ENCODE peak calls at places on chromosomes 7 and 10, in four cellular contexts. F is HCT116, B is neural progenitor cell, Q is H9. P is an unnamed sample. For H3K9me3, the result is how much of the 10 kb centered on the place peaks cover.

GRCh38 chr10:33337335-33337854 is 2.9 kb upstream of the NRP1 start:
- DNase-seq in Q (no peak), F (no peak), B (no peak), P (peak)

GRCh38 chr10:101217450-101218281 is 11.6 kb downstream of the LBX1 start:
- DNase-seq in Q (peak), B (peak), F (no peak), P (no peak)

GRCh38 chr7:12712236-12712635 is 24.8 kb downstream of the ARL4A start:
- DNase-seq in Q (no peak), F (no peak), B (no peak), P (no peak)

GRCh38 chr10:74056081-74056818 is 58.3 kb downstream of the VCL start:
- DNase-seq in Q (no peak), B (no peak), F (peak), P (no peak)

GRCh38 chr10:47366056-47366631 is 17.9 kb downstream of the ZNF488 start:
- DNase-seq in F (no peak), B (no peak), Q (no peak), P (no peak)

GRCh38 chr7:149662591-149663095 is 110.7 kb downstream of the ZNF467 start:
- DNase-seq in B (peak), F (peak), Q (peak), P (peak)

GRCh38 chr7:100057006-100057405 is 7.4 kb downstream of the ZSCAN21 start:
- DNase-seq in F (no peak), Q (no peak), B (no peak), P (no peak)

GRCh38 chr10:30185916-30186315 is 126.5 kb upstream of the JCAD start:
- DNase-seq in Q (no peak), F (no peak), B (no peak), P (no peak)

GRCh38 chr7:139734395-139734794 is 43.4 kb downstream of the HIPK2 start:
- DNase-seq in Q (no peak), F (no peak), B (no peak), P (no peak)

GRCh38 chr7:138001529-138002095 is at the start of gene CREB3L2:
- DNase-seq in Q (peak), B (peak), F (no peak), P (peak)

GRCh38 chr10:50417486-50417905 is 166.2 kb upstream of the ASAH2 start:
- DNase-seq in Q (no peak), B (no peak), F (no peak), P (no peak)

GRCh38 chr10:89281606-89282395 is 20.0 kb upstream of the IFIT2 start:
- DNase-seq in Q (no peak), B (no peak), F (no peak), P (no peak)

GRCh38 chr10:71848325-71849277 is 2.5 kb downstream of the PSAP start:
- DNase-seq in F (no peak), B (no peak), Q (no peak), P (no peak)

GRCh38 chr10:99235872-99236626 is 397 bp upstream of the HPSE2 start:
- DNase-seq in B (peak), F (no peak), Q (peak), P (peak)

GRCh38 chr7:24752073-24752800 is 5.0 kb downstream of the GSDME start:
- DNase-seq in B (no peak), F (no peak), Q (no peak), P (no peak)

GRCh38 chr10:77432398-77432797 is 205.2 kb downstream of the KCNMA1 start:
- DNase-seq in B (no peak), F (no peak), Q (no peak), P (no peak)

GRCh38 chr10:76649723-76650127 is 987.9 kb downstream of the KCNMA1 start:
- DNase-seq in B (no peak), F (no peak), Q (no peak), P (peak)

GRCh38 chr7:24576171-24577052 is 3.2 kb downstream of the PALS2 start:
- DNase-seq in Q (peak), F (peak), B (peak), P (peak)

GRCh38 chr10:12214763-12215218 is 18.8 kb downstream of the CDC123 start:
- DNase-seq in F (no peak), Q (no peak), B (peak), P (peak)

GRCh38 chr10:77461636-77462296 is 175.8 kb downstream of the KCNMA1 start:
- DNase-seq in F (no peak), Q (no peak), B (no peak), P (no peak)

GRCh38 chr10:42753507-42754154 is 29.0 kb upstream of the BMS1 start:
- DNase-seq in F (no peak), Q (no peak), B (peak), P (peak)

GRCh38 chr7:34417781-34418180 is 240.2 kb upstream of the NPSR1 start:
- DNase-seq in Q (no peak), B (no peak), F (no peak), P (no peak)

GRCh38 chr10:86130737-86131475 is 235.7 kb downstream of the GRID1 start:
- DNase-seq in F (no peak), B (no peak), Q (no peak), P (no peak)

GRCh38 chr10:61832866-61833481 is 68.5 kb upstream of the ARID5B start:
- DNase-seq in B (no peak), F (no peak), Q (no peak), P (no peak)

GRCh38 chr10:132023092-132023811 is 41.5 kb upstream of the BNIP3 start:
- DNase-seq in F (peak), B (peak), Q (peak), P (peak)

GRCh38 chr10:4686644-4686996 is 139.4 kb upstream of the AKR1E2 start:
- DNase-seq in Q (no peak), B (no peak), F (peak), P (no peak)

GRCh38 chr7:58086461-58086860 is 636.5 kb downstream of the ZNF716 start:
- DNase-seq in Q (no peak), F (no peak), B (no peak), P (no peak)

GRCh38 chr10:31584789-31585406 is 265.9 kb downstream of the ZEB1 start:
- DNase-seq in Q (no peak), F (no peak), B (no peak), P (no peak)

GRCh38 chr7:157400171-157400860 is 63.5 kb downstream of the DNAJB6 start:
- DNase-seq in F (no peak), Q (no peak), B (no peak), P (no peak)

GRCh38 chr10:4763960-4764428 is 62.0 kb upstream of the AKR1E2 start:
- DNase-seq in Q (no peak), B (no peak), F (no peak), P (no peak)

GRCh38 chr10:96789571-96790108 is 42.5 kb upstream of the LCOR start:
- DNase-seq in Q (no peak), F (no peak), B (no peak), P (no peak)

GRCh38 chr7:74587435-74588126 is 69.9 kb upstream of the GTF2I start:
- DNase-seq in F (no peak), Q (peak), B (peak), P (peak)

GRCh38 chr10:29841724-29842649 is 207.2 kb upstream of the SVIL start:
- DNase-seq in B (peak), Q (peak), F (no peak), P (no peak)

GRCh38 chr10:70722820-70723424 is 50.6 kb downstream of the ADAMTS14 start:
- DNase-seq in Q (no peak), B (no peak), F (peak), P (no peak)

GRCh38 chr10:50316695-50317648 is 65.7 kb upstream of the ASAH2 start:
- DNase-seq in F (no peak), Q (no peak), B (no peak), P (no peak)

GRCh38 chr10:84317174-84317573 is 11.2 kb upstream of the CCSER2 start:
- DNase-seq in F (no peak), Q (no peak), B (no peak), P (no peak)

GRCh38 chr10:130283234-130283574 is 147.0 kb downstream of the GLRX3 start:
- DNase-seq in B (no peak), Q (no peak), F (no peak), P (no peak)

GRCh38 chr10:130282492-130283233 is 146.5 kb downstream of the GLRX3 start:
- DNase-seq in B (no peak), F (no peak), Q (no peak), P (no peak)
- H3K9me3 ChIP-seq in B (under half), F (under half), Q (half or more), P (under half)

DNA sequence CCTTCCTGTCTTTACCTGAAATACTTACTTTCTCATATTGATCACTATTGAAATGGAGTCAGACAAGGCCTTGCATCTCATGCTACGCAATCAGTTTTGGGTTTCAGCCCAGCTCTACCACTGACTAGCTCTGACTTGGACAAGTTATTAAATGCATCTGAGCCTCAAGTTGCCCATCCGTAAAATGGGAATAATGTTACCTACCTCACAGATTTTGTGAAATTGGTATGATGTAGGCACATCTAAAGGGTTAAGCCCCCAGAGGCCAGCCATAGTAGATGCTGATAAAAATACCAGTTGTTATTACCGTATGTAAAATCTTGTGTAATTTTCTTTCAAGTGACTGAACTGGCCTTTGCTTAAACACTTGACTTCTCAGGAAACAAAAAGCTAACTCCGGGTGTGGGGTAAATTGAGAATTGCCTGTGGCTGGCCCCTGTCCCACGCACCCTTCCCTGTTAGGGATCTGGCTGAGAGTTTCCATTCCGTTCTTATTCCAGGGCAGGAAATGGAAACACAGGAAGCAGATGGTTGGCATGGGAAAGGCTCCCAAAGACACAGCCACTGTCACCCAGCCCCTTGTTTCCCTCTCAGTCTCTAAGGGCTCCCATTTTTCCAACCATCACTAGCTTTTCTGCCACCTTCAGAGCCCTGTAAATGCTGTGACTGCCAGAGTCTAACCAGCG is 7.6 kb downstream of the DUSP5 start:
- DNase-seq in F (no peak), B (no peak), Q (no peak), P (no peak)
- H3K27ac ChIP-seq in F (no peak), B (no peak), Q (no peak), P (no peak)

GRCh38 chr7:50658696-50659095 is 93.5 kb upstream of the DDC start:
- DNase-seq in F (no peak), B (no peak), Q (no peak), P (no peak)

GRCh38 chr7:50656141-50656895 is 91.1 kb upstream of the DDC start:
- DNase-seq in Q (no peak), B (no peak), F (no peak), P (no peak)

GRCh38 chr7:50657912-50658311 is 92.7 kb upstream of the DDC start:
- DNase-seq in Q (no peak), B (no peak), F (no peak), P (no peak)

GRCh38 chr7:50655490-50655889 is 90.3 kb upstream of the DDC start:
- DNase-seq in F (no peak), Q (no peak), B (no peak), P (no peak)

GRCh38 chr7:50657341-50657873 is 92.2 kb upstream of the DDC start:
- DNase-seq in F (no peak), B (no peak), Q (no peak), P (peak)
- H3K9ac ChIP-seq in F (no peak), B (no peak), Q (no peak), P (no peak)

GRCh38 chr10:10663587-10663986 is 354.1 kb upstream of the CELF2 start:
- DNase-seq in Q (no peak), F (no peak), B (no peak), P (no peak)
- H3K9me3 ChIP-seq in Q (under half), F (under half), B (under half), P (under half)

GRCh38 chr7:107816053-107816566 is 13.1 kb upstream of the SLC26A3 start:
- DNase-seq in F (no peak), Q (no peak), B (no peak), P (no peak)
- H3K27ac ChIP-seq in F (no peak), Q (no peak), B (no peak), P (peak)

DNA sequence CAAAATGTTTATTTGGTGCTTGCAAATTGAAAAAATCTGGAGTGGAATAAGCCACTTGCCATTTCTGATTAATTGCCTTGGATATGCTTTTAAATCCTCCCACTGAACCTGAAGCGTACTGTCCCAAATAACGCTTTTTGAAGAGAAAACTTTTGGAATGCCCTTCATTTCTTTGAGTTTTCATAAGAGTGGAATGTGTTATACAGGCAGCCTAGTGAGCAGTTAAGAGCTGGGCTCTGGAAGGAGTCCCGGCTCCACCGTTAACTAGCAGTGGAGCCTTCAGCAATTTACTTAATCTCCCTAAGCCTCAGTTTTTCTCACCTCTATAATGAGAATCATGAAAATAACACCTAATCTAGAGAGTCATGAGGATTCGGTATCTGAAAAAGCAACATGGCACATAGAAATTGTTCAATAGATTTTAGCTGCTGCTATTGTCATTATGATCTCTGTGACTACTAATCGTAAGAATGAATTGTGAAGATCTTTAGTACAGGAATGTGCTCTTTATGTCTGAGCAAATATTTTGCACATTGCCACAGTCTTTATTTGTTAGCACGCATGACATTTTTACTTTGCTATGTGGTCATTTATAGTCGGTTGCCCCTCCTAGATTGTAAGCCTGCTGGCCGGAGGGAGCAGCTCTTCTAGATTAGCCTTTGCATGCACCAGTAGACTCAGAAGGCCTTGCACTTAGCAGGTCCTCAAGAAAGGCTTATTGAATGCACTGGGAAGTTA is 59.3 kb downstream of the PLCE1 start:
- DNase-seq in F (no peak), Q (no peak), B (no peak), P (no peak)
- H3K9ac ChIP-seq in F (no peak), Q (no peak), B (no peak), P (no peak)

GRCh38 chr10:81911328-81911727 is 36.3 kb downstream of the NRG3 start:
- DNase-seq in F (no peak), Q (no peak), B (no peak), P (no peak)
- H3K9me3 ChIP-seq in F (under half), Q (under half), B (under half), P (under half)

DNA sequence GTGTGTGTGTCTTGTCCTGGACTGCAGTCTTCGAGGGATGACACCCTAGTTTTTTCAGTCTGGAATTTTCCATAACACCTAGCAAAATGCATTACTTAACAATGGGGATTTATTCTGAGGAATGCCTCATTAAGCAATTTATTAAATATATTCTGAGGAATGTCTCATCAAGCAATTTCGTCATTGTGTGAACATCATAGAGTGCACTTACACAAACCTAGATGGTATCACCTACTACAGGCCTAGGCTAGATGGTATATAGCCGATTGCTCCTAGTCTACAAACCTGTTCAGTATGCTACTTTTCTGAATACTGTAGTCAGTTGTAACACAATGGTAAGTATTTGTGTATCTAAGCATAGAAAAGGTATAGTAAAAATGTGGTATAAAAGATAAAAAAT is 1.1 kb upstream of the STEAP4 start:
- DNase-seq in B (no peak), F (no peak), Q (no peak), P (no peak)
- H3K27ac ChIP-seq in B (no peak), F (no peak), Q (no peak), P (no peak)

P was measured in colonic mucosa.